ENCODE peak calls at places on chromosomes 3 and 15, in ten cellular contexts. I, W, Y, O, X, M, F, J, K and N are unnamed samples.

GRCh38 chr3:53411371-53411770 is 64.0 kb upstream of the DCP1A start:
- ATAC-seq in F (no peak), Y (no peak), M (no peak), K (no peak), O (no peak), X (no peak), J (no peak), I (no peak), W (no peak), N (no peak)

GRCh38 chr15:83436513-83437158 is 10.5 kb upstream of the SH3GL3 start:
- ATAC-seq in J (no peak), F (no peak), Y (no peak), M (no peak), I (no peak), W (no peak), K (peak; percentile 68), O (no peak), X (no peak), N (no peak)

GRCh38 chr3:170584585-170585007 is 1.3 kb downstream of the SLC7A14 start:
- ATAC-seq in J (peak; percentile 63), K (peak; percentile 71), O (peak; percentile 77), X (peak; percentile 78), M (no peak), W (no peak), Y (no peak), I (no peak), F (no peak), N (no peak)

GRCh38 chr15:57237282-57237642 is 139.0 kb upstream of the CGNL1 start:
- ATAC-seq in J (no peak), O (no peak), X (no peak), F (no peak), I (no peak), M (no peak), K (no peak), W (no peak), Y (no peak), N (no peak)

GRCh38 chr15:77180757-77181156 is 109.8 kb upstream of the TSPAN3 start:
- ATAC-seq in W (peak; percentile 38), M (no peak), I (no peak), X (no peak), O (no peak), F (no peak), J (no peak), Y (no peak), K (no peak), N (no peak)

GRCh38 chr3:13161771-13162535 is 88.7 kb upstream of the IQSEC1 start:
- ATAC-seq in M (no peak), K (no peak), F (no peak), X (no peak), J (no peak), I (no peak), O (no peak), W (no peak), Y (no peak), N (no peak)

GRCh38 chr15:52326758-52327157 is 31.2 kb upstream of the MYO5C start:
- ATAC-seq in Y (no peak), X (no peak), I (no peak), M (no peak), O (no peak), W (no peak), J (no peak), F (no peak), K (no peak), N (no peak)

GRCh38 chr15:83299462-83299861 is 15.0 kb upstream of the BNC1 start:
- ATAC-seq in K (no peak), O (no peak), I (no peak), F (no peak), J (no peak), W (no peak), X (no peak), Y (no peak), M (no peak), N (no peak)

GRCh38 chr3:172530101-172530561 is 6.9 kb upstream of the TNFSF10 start:
- ATAC-seq in X (peak; percentile 66), F (peak; percentile 61), O (peak; percentile 65), M (peak; percentile 38), J (no peak), Y (peak; percentile 59), K (peak; percentile 80), W (peak; percentile 55), I (peak; percentile 7), N (peak; percentile 8)

GRCh38 chr3:188212308-188212969 is 58.5 kb downstream of the LPP start:
- ATAC-seq in I (peak; percentile 80), Y (no peak), X (no peak), J (no peak), O (no peak), M (no peak), F (no peak), K (no peak), W (no peak), N (no peak)

GRCh38 chr3:188690932-188691331 is 480.8 kb upstream of the TPRG1 start:
- ATAC-seq in F (no peak), Y (no peak), I (no peak), W (no peak), X (no peak), M (no peak), O (no peak), K (no peak), J (no peak), N (no peak)

GRCh38 chr15:89826671-89827655 is 12.3 kb upstream of the ANPEP start:
- ATAC-seq in Y (no peak), F (no peak), J (no peak), X (no peak), O (no peak), M (no peak), I (no peak), W (no peak), K (no peak), N (no peak)

GRCh38 chr3:12986521-12986920 is 86.7 kb downstream of the IQSEC1 start:
- ATAC-seq in K (no peak), Y (no peak), W (no peak), F (no peak), O (no peak), I (no peak), X (no peak), M (no peak), J (no peak), N (no peak)

GRCh38 chr3:38051131-38051530 is 12.1 kb downstream of the DLEC1 start:
- ATAC-seq in F (no peak), I (no peak), M (no peak), Y (no peak), X (no peak), K (no peak), O (no peak), J (no peak), W (no peak), N (no peak)

GRCh38 chr3:16460273-16460672 is 53.2 kb downstream of the RFTN1 start:
- ATAC-seq in W (no peak), O (no peak), J (no peak), X (no peak), M (no peak), Y (no peak), I (no peak), K (no peak), F (no peak), N (no peak)

GRCh38 chr3:171283248-171284222 is 176.7 kb downstream of the TNIK start:
- ATAC-seq in O (no peak), K (no peak), Y (no peak), J (peak; percentile 21), W (no peak), M (no peak), I (peak; percentile 7), X (no peak), F (no peak), N (no peak)

GRCh38 chr3:45906681-45907220 is 20.4 kb downstream of the CCR9 start:
- ATAC-seq in M (no peak), F (no peak), W (no peak), O (no peak), K (no peak), I (peak; percentile 37), Y (no peak), J (peak; percentile 91), X (no peak), N (no peak)

GRCh38 chr3:50364573-50365079 is 5.3 kb upstream of the TMEM115 start:
- ATAC-seq in K (peak; percentile 35), I (peak; percentile 70), X (no peak), W (peak; percentile 10), J (peak; percentile 14), Y (peak; percentile 11), F (peak; percentile 36), M (no peak), O (peak; percentile 27), N (peak; percentile 2)

GRCh38 chr3:190432216-190432615 is 17.5 kb downstream of the TMEM207 start:
- ATAC-seq in O (no peak), J (no peak), F (no peak), Y (no peak), W (no peak), K (no peak), M (no peak), I (no peak), X (no peak), N (no peak)

GRCh38 chr3:100416863-100417262 is 15.5 kb downstream of the LNP1 start:
- ATAC-seq in M (no peak), J (no peak), F (no peak), Y (no peak), X (no peak), I (no peak), O (no peak), K (no peak), W (no peak), N (no peak)

GRCh38 chr3:11047500-11047899 is 55.0 kb downstream of the SLC6A1 start:
- ATAC-seq in W (no peak), I (no peak), F (no peak), Y (no peak), M (no peak), K (no peak), J (no peak), O (no peak), X (no peak), N (no peak)

GRCh38 chr3:9978664-9979349 is 7.8 kb downstream of the EMC3 start:
- ATAC-seq in F (no peak), O (no peak), W (no peak), M (no peak), X (no peak), Y (no peak), K (no peak), I (no peak), J (no peak), N (no peak)

GRCh38 chr3:56799251-56799882 is 2.4 kb downstream of the ARHGEF3 start:
- ATAC-seq in W (peak; percentile 27), Y (no peak), M (peak; percentile 25), I (no peak), O (no peak), J (peak; percentile 28), K (no peak), X (peak; percentile 9), F (no peak), N (no peak)

GRCh38 chr15:84799511-84800187 is 17.5 kb upstream of the ALPK3 start:
- ATAC-seq in K (no peak), I (no peak), J (no peak), Y (no peak), O (no peak), F (no peak), X (no peak), W (no peak), M (no peak), N (no peak)

GRCh38 chr3:50112462-50112861 is 23.7 kb downstream of the RBM5 start:
- ATAC-seq in X (no peak), W (no peak), M (no peak), O (no peak), K (no peak), Y (no peak), J (peak; percentile 75), I (peak; percentile 57), F (no peak), N (no peak)

GRCh38 chr3:1082024-1082633 is 10.7 kb upstream of the CNTN6 start:
- ATAC-seq in Y (no peak), M (no peak), I (no peak), F (no peak), J (no peak), O (no peak), W (no peak), X (no peak), K (no peak), N (no peak)

GRCh38 chr3:131694351-131694750 is 191.6 kb upstream of the MRPL3 start:
- ATAC-seq in M (no peak), K (no peak), O (no peak), W (no peak), J (no peak), I (no peak), X (no peak), Y (no peak), F (no peak), N (no peak)

GRCh38 chr3:43902415-43902814 is 211.7 kb downstream of the ABHD5 start:
- ATAC-seq in O (no peak), W (no peak), I (no peak), M (no peak), X (no peak), Y (no peak), K (no peak), J (no peak), F (no peak), N (no peak)